ENCODE peak calls at places on chromosome 4, in eight cellular contexts. K, B, Q, F, C, U, Y and G are unnamed samples.

GRCh38 chr4:91285485-91285884 is 1018.3 kb upstream of the GRID2 start:
- DNase-seq in K (no peak), B (no peak), Q (no peak), F (no peak), C (no peak), U (no peak), Y (no peak), G (no peak)

GRCh38 chr4:41725254-41725653 is 23.3 kb downstream of the PHOX2B start:
- DNase-seq in K (no peak), B (no peak), Q (no peak), F (no peak), C (no peak), U (no peak), Y (no peak), G (no peak)

GRCh38 chr4:166838975-166839614 is 395.2 kb downstream of the SPOCK3 start:
- DNase-seq in K (peak; percentile 18), B (no peak), Q (no peak), F (no peak), C (no peak), U (no peak), Y (no peak), G (no peak)

GRCh38 chr4:2135083-2135482 is 76.0 kb downstream of the NAT8L start:
- DNase-seq in K (no peak), B (no peak), Q (peak; percentile 66), F (no peak), C (peak; percentile 43), U (no peak), Y (no peak), G (peak; percentile 7)

GRCh38 chr4:2829933-2830451 is 13.7 kb upstream of the ADD1 start:
- DNase-seq in K (no peak), B (no peak), Q (no peak), F (no peak), C (peak; percentile 42), U (no peak), Y (no peak), G (no peak)

GRCh38 chr4:15809473-15809872 is 31.3 kb downstream of the CD38 start:
- DNase-seq in K (no peak), B (no peak), Q (no peak), F (no peak), C (no peak), U (no peak), Y (no peak), G (no peak)

GRCh38 chr4:16253127-16253960 is 27.1 kb upstream of the TAPT1 start:
- DNase-seq in K (no peak), B (no peak), Q (no peak), F (no peak), C (peak; percentile 76), U (peak; percentile 44), Y (no peak), G (no peak)

GRCh38 chr4:8333726-8334460 is 64.3 kb downstream of the HTRA3 start:
- DNase-seq in K (no peak), B (no peak), Q (no peak), F (no peak), C (no peak), U (no peak), Y (no peak), G (no peak)

GRCh38 chr4:102825261-102826071 is 1.9 kb downstream of the UBE2D3 start:
- DNase-seq in K (no peak), B (peak; percentile 38), Q (peak; percentile 72), F (peak; percentile 54), C (peak; percentile 76), U (peak; percentile 62), Y (peak; percentile 30), G (no peak)

GRCh38 chr4:4719446-4719845 is 140.0 kb upstream of the MSX1 start:
- DNase-seq in K (no peak), B (no peak), Q (no peak), F (no peak), C (no peak), U (no peak), Y (no peak), G (no peak)